ENCODE peak calls at places on chromosomes 7 and 10, in four cellular contexts. E, F, G and R are unnamed samples.

GRCh38 chr10:97515260-97515978 is 16.7 kb downstream of the UBTD1 start:
- DNase-seq in E (no peak), F (no peak), G (no peak), R (no peak)

GRCh38 chr7:2732959-2733584 is 45.1 kb downstream of the AMZ1 start:
- DNase-seq in E (peak), F (peak), G (no peak), R (peak)

GRCh38 chr10:8430321-8430720 is 375.8 kb downstream of the GATA3 start:
- DNase-seq in E (no peak), F (no peak), G (no peak), R (no peak)

GRCh38 chr7:150927954-150928340 is 50.2 kb downstream of the KCNH2 start:
- DNase-seq in E (no peak), F (peak), G (no peak), R (no peak)

GRCh38 chr10:121942749-121943148 is 14.9 kb upstream of the ATE1 start:
- DNase-seq in E (no peak), F (peak), G (peak), R (peak)

GRCh38 chr7:26179422-26179821 is 21.1 kb downstream of the HNRNPA2B1 start:
- DNase-seq in E (no peak), F (no peak), G (no peak), R (no peak)

GRCh38 chr10:114367676-114368391 is 36.5 kb downstream of the AFAP1L2 start:
- DNase-seq in E (no peak), F (peak), G (peak), R (no peak)

GRCh38 chr7:91137447-91137846 is 126.8 kb upstream of the FZD1 start:
- DNase-seq in E (no peak), F (no peak), G (no peak), R (no peak)

GRCh38 chr10:95290801-95291633 is at the start of gene PDLIM1:
- DNase-seq in E (peak), F (peak), G (peak), R (peak)

GRCh38 chr7:132977234-132977633 is 104.7 kb downstream of the CHCHD3 start:
- DNase-seq in E (no peak), F (no peak), G (no peak), R (no peak)

GRCh38 chr10:124696446-124697392 is 47.5 kb downstream of the FAM53B start:
- DNase-seq in E (no peak), F (no peak), G (no peak), R (no peak)

GRCh38 chr10:81905161-81905560 is 30.2 kb downstream of the NRG3 start:
- DNase-seq in E (no peak), F (no peak), G (no peak), R (no peak)

GRCh38 chr7:1548438-1548831 is 7.6 kb downstream of the TMEM184A start:
- DNase-seq in E (peak), F (no peak), G (no peak), R (no peak)

GRCh38 chr7:108452707-108453106 is 3.5 kb downstream of the NRCAM start:
- DNase-seq in E (no peak), F (peak), G (peak), R (peak)

GRCh38 chr7:21844742-21845141 is 101.0 kb downstream of the CDCA7L start:
- DNase-seq in E (no peak), F (peak), G (no peak), R (no peak)

GRCh38 chr7:23918856-23919255 is 208.8 kb downstream of the STK31 start:
- DNase-seq in E (no peak), F (peak), G (no peak), R (no peak)

GRCh38 chr7:119959811-119960210 is 313.2 kb upstream of the KCND2 start:
- DNase-seq in E (no peak), F (peak), G (peak), R (peak)

GRCh38 chr10:1123198-1123597 is 67.0 kb downstream of the WDR37 start:
- DNase-seq in E (no peak), F (peak), G (no peak), R (no peak)

GRCh38 chr10:70676511-70676910 is 4.2 kb downstream of the ADAMTS14 start:
- DNase-seq in E (no peak), F (no peak), G (no peak), R (no peak)

GRCh38 chr10:59856104-59856503 is 50.3 kb downstream of the CCDC6 start:
- DNase-seq in E (no peak), F (no peak), G (no peak), R (no peak)

GRCh38 chr10:56920586-56921250 is 559.7 kb upstream of the ZWINT start:
- DNase-seq in E (no peak), F (no peak), G (no peak), R (no peak)